ENCODE peak calls at places on chromosomes 3 and 15, in eight cellular contexts. B, X, F, D, R, H, J and T are unnamed samples.
A peak's percentile ranks its signal among the peaks of the same experiment; 100 is the strongest.

GRCh38 chr15:98946301-98947255 is 61.0 kb downstream of the PGPEP1L start:
- DNase-seq in X (no peak), B (peak; percentile 52), D (peak; percentile 64), R (no peak), H (no peak), J (no peak), F (no peak), T (no peak)

GRCh38 chr15:100771745-100772144 is 107.9 kb upstream of the ALDH1A3 start:
- DNase-seq in R (peak; percentile 75), D (no peak), H (no peak), F (no peak), J (no peak), X (no peak), B (peak; percentile 27), T (peak; percentile 57)

GRCh38 chr3:126926684-126927404 is 56.1 kb upstream of the PLXNA1 start:
- DNase-seq in D (peak; percentile 70), R (peak; percentile 32), X (no peak), F (peak; percentile 92), B (peak; percentile 98), H (no peak), J (no peak), T (peak; percentile 96)

GRCh38 chr3:177333535-177334495 is 136.5 kb upstream of the TBL1XR1 start:
- DNase-seq in F (peak; percentile 29), J (no peak), X (no peak), H (no peak), R (no peak), D (no peak), B (no peak), T (no peak)

GRCh38 chr15:67065531-67066005 is at the start of gene SMAD3:
- DNase-seq in H (peak; percentile 92), B (peak; percentile 97), J (peak; percentile 64), D (peak; percentile 60), R (peak; percentile 91), F (peak; percentile 96), X (peak; percentile 82), T (peak; percentile 98)

GRCh38 chr15:51093865-51094605 is 671 bp downstream of the TNFAIP8L3 start:
- DNase-seq in F (no peak), J (no peak), D (no peak), B (peak; percentile 61), R (peak; percentile 50), X (no peak), H (no peak), T (peak; percentile 9)

GRCh38 chr3:179929091-179929529 is 107.6 kb downstream of the PEX5L start:
- DNase-seq in B (peak; percentile 67), H (peak; percentile 44), X (peak; percentile 47), J (peak; percentile 9), R (peak; percentile 67), F (peak; percentile 59), D (no peak), T (peak; percentile 38)

GRCh38 chr15:58510715-58511465 is 79.1 kb downstream of the LIPC start:
- DNase-seq in B (peak; percentile 65), X (no peak), D (no peak), F (peak; percentile 42), H (no peak), J (no peak), R (no peak), T (no peak)

GRCh38 chr3:143535994-143536784 is 312.1 kb downstream of the SLC9A9 start:
- DNase-seq in X (no peak), H (no peak), R (no peak), F (no peak), B (peak; percentile 23), J (no peak), D (no peak), T (no peak)

GRCh38 chr15:26967719-26968269 is 3.2 kb upstream of the GABRG3 start:
- DNase-seq in D (no peak), X (no peak), J (no peak), B (peak; percentile 14), H (no peak), F (peak; percentile 69), R (peak; percentile 64), T (peak; percentile 15)

GRCh38 chr15:83285284-83285978 is 967 bp upstream of the BNC1 start:
- DNase-seq in B (peak; percentile 11), D (no peak), X (no peak), F (no peak), R (no peak), H (no peak), J (no peak), T (no peak)
- H3K4me3 ChIP-seq in B (no peak overlapping the region), D (no peak overlapping the region), X (no peak overlapping the region), F (no peak overlapping the region), R (peak overlapping the region; percentile 47), H (no peak overlapping the region), J (no peak overlapping the region), T (peak overlapping the region; percentile 43)

DNA sequence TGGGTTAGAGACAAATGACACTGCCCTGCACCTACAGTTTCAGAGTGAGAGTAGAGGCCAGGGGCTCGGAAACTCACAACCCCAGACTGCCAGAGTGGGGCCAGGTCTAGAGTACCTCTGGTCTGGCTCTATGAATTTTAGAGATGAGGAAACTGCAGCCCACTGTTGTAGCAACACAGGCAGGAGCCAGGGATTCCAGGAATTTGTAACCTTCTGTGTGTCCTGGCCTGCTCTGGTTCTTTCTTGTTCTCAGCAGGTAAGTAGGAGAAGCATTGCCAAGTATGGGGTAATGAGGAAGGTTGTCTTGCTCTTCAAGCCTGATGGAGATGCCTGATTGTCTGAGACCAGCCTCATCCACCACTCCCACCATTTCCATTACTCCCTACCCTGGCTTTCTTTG is 221.8 kb downstream of the UACA start:
- DNase-seq in J (no peak), H (no peak), F (no peak), X (no peak), D (no peak), R (no peak), B (no peak), T (no peak)
- H3K27me3 ChIP-seq in J (no peaks in the 10 kb centered on the region), H (no peaks in the 10 kb centered on the region), F (peaks cover 23% of the 10 kb centered on the region), X (no peaks in the 10 kb centered on the region), D (no peaks in the 10 kb centered on the region), R (no peaks in the 10 kb centered on the region), B (peaks cover 81% of the 10 kb centered on the region), T (no peaks in the 10 kb centered on the region)

DNA sequence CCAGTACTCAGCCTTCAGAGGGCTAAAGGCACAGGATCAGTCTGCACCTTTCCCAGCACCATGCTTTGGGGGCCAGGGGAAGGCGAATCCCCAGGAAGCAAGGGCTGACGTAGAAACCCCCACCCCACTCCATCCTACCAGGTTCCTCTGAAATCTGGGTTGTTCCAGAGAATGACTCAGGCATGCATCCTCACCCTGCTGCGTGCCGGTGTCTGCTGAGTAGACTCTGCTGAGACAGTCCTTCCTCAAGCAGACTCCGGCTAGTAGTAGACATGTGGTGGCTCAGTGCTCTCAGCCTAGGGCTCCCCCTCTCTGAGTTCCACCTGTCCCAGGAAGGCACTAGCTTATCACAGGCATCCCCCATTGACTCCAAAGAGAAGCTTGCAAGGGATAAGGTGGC is 9.0 kb downstream of the TMEM43 start:
- DNase-seq in B (peak; percentile 68), R (no peak), F (no peak), H (no peak), X (no peak), J (no peak), D (no peak), T (no peak)
- H3K36me3 ChIP-seq in B (peaks cover 73% of the 10 kb centered on the region), R (peaks cover 6% of the 10 kb centered on the region), F (peaks cover 58% of the 10 kb centered on the region), H (peaks cover 93% of the 10 kb centered on the region), X (peaks cover 57% of the 10 kb centered on the region), J (peaks cover 82% of the 10 kb centered on the region), D (peaks cover 74% of the 10 kb centered on the region), T (peaks cover 55% of the 10 kb centered on the region)

DNA sequence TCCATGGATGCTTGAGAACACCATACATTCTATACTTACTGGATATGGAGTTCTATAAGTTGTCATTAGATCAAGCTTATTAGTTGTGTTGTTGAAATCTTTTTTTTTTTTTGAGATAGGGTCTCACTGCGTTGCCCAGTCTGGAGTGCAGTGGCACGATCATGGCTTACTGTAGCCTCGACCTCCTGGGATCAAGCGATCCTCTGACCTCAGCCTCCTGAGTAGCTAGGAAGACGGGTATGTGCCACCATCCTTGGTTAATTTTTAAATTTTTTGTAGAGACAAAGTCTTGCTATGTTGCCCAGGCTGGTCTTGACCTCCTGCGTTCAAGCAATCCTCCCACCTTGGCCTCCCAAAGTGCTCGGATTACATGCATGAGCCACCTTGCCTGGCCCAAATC is 12.5 kb upstream of the NCBP2 start:
- DNase-seq in F (no peak), B (no peak), R (no peak), D (no peak), J (no peak), H (no peak), X (no peak), T (no peak)
- H3K4me3 ChIP-seq in F (no peak overlapping the region), B (no peak overlapping the region), R (no peak overlapping the region), D (no peak overlapping the region), J (no peak overlapping the region), H (no peak overlapping the region), X (no peak overlapping the region), T (no peak overlapping the region)

DNA sequence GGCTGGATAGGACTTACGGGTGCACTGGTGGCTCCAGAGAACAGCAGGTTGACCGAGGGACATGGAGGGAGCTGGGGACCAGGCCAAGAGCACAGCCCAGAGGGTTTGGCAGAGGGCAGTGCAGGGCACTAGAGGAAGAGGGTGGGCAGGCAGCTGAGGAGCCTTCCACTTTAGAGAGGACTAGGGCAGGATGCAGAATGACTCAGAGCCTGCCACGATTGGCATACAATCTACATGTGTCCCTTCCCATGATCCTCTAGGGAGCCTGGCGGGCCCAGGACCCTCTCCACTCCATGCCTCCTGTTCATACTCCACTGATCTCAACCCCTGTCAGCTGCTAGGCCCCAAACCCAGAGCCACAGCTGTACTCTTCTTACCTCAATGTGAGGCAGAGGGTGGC is 14.4 kb upstream of the APEH start:
- DNase-seq in J (no peak), X (no peak), H (no peak), R (no peak), F (no peak), D (no peak), B (no peak), T (no peak)
- H3K27me3 ChIP-seq in J (no peaks in the 10 kb centered on the region), X (no peaks in the 10 kb centered on the region), H (no peaks in the 10 kb centered on the region), R (no peaks in the 10 kb centered on the region), F (peaks cover 2% of the 10 kb centered on the region), D (no peaks in the 10 kb centered on the region), B (peaks cover 12% of the 10 kb centered on the region), T (no peaks in the 10 kb centered on the region)

GRCh38 chr3:49123687-49124086 is 3.1 kb upstream of the USP19 start:
- DNase-seq in F (no peak), H (no peak), J (no peak), R (no peak), D (no peak), B (no peak), X (no peak), T (no peak)
- H3K36me3 ChIP-seq in F (peaks cover 43% of the 10 kb centered on the region), H (peaks cover 82% of the 10 kb centered on the region), J (peaks cover 3% of the 10 kb centered on the region), R (no peaks in the 10 kb centered on the region), D (peaks cover 59% of the 10 kb centered on the region), B (peaks cover 8% of the 10 kb centered on the region), X (no peaks in the 10 kb centered on the region), T (peaks cover 6% of the 10 kb centered on the region)

DNA sequence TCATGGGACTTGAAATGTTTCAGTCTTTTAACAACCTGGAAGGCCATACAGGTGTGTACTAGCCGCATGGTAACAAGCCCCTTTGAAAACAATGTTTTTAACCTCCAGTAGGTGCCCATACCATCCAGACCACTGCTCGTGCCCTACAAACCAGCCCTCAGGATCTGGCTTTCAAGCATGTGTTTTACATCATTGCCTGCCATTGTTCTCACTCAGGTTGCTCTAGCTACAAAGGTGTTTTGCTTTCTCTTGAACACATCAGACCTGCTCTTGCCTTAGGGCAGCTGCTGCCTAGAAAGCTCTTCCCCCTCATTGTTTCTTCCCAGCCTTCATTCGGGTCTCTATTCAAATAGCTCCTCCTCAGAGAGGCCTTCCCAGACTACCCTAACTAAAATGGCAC is 32.3 kb upstream of the MAP3K13 start:
- DNase-seq in H (no peak), D (no peak), R (no peak), X (no peak), F (no peak), B (no peak), J (no peak), T (no peak)
- H3K4me3 ChIP-seq in H (no peak overlapping the region), D (no peak overlapping the region), R (no peak overlapping the region), X (no peak overlapping the region), F (no peak overlapping the region), B (no peak overlapping the region), J (no peak overlapping the region), T (no peak overlapping the region)

GRCh38 chr3:11991751-11992150 is 12.4 kb upstream of the SYN2 start:
- DNase-seq in X (no peak), D (no peak), R (no peak), J (no peak), H (no peak), B (no peak), F (no peak), T (no peak)
- H3K27me3 ChIP-seq in X (no peaks in the 10 kb centered on the region), D (no peaks in the 10 kb centered on the region), R (no peaks in the 10 kb centered on the region), J (peaks cover 1% of the 10 kb centered on the region), H (no peaks in the 10 kb centered on the region), B (no peaks in the 10 kb centered on the region), F (no peaks in the 10 kb centered on the region), T (no peaks in the 10 kb centered on the region)